ENCODE peak calls at places on chromosome 17, in six cellular contexts. W is EL; A is AG08396; C is Ammon's horn; B is mesendoderm; N is stimulated activated CD8-positive, alpha-beta memory T cell treated with anti-CD3 and anti-CD28 coated beads, Interleukin-4, amount 100 ng/mL, for 48 hours. G is an unnamed sample.
A peak's percentile ranks its signal among the peaks of the same experiment; 100 is the strongest.

GRCh38 chr17:60525347-60525623 is 757 bp downstream of the APPBP2 start:
- DNase-seq in C (no peak), B (peak; percentile 16), A (peak; percentile 26), N (no peak), W (no peak), G (peak; percentile 4)

GRCh38 chr17:45675012-45675411 is 109.1 kb upstream of the CRHR1 start:
- DNase-seq in W (no peak), B (no peak), C (no peak), N (no peak), A (no peak), G (no peak)

GRCh38 chr17:37538991-37539659 is 49.4 kb downstream of the DUSP14 start:
- DNase-seq in W (no peak), C (no peak), N (no peak), A (no peak), B (no peak), G (no peak)

GRCh38 chr17:56597495-56597990 is 4.0 kb downstream of the NOG start:
- DNase-seq in C (no peak), A (peak; percentile 26), N (no peak), W (peak; percentile 75), B (peak; percentile 82), G (peak; percentile 26)

GRCh38 chr17:8103549-8103948 is 14.8 kb downstream of the ALOXE3 start:
- DNase-seq in W (no peak), N (no peak), B (no peak), C (no peak), A (no peak), G (no peak)

GRCh38 chr17:68446626-68447041 is 10.7 kb downstream of the WIPI1 start:
- DNase-seq in W (no peak), B (no peak), C (no peak), A (no peak), N (no peak), G (no peak)

GRCh38 chr17:77959216-77959925 is 868 bp downstream of the TNRC6C start:
- DNase-seq in W (peak; percentile 22), N (peak; percentile 54), A (peak; percentile 26), C (no peak), B (peak; percentile 37), G (peak; percentile 19)

GRCh38 chr17:56593741-56594527 is 435 bp downstream of the NOG start:
- DNase-seq in A (peak; percentile 86), C (peak; percentile 57), W (peak; percentile 83), N (peak; percentile 57), B (no peak), G (peak; percentile 71)

GRCh38 chr17:80860703-80861359 is 130.8 kb upstream of the CHMP6 start:
- DNase-seq in W (no peak), N (no peak), C (no peak), A (no peak), B (no peak), G (no peak)

GRCh38 chr17:40910441-40910841 is 25.4 kb upstream of the KRT20 start:
- DNase-seq in N (no peak), C (no peak), B (no peak), A (no peak), W (peak; percentile 61), G (peak; percentile 55)